ENCODE peak calls at places on chromosomes 12 and 14, in nine cellular contexts. One of them, this sample, is unnamed.

GRCh38 chr14:80388980-80389711 is 177.8 kb upstream of the DIO2 start:
- DNase-seq in GM23248: peak
- DNase-seq in endodermal cell: no peak
- DNase-seq in mesendoderm: peak
- DNase-seq in H9: no peak
- DNase-seq in mammary epithelial cell: peak
- DNase-seq in GM12878: no peak
- DNase-seq in endothelial cell of umbilical vein: no peak
- DNase-seq in fibroblast of lung: peak
- DNase-seq in this sample: no peak

GRCh38 chr14:32426596-32427408 is 97.7 kb downstream of the AKAP6 start:
- DNase-seq in GM23248: no peak
- DNase-seq in endodermal cell: peak
- DNase-seq in mesendoderm: peak
- DNase-seq in H9: no peak
- DNase-seq in mammary epithelial cell: no peak
- DNase-seq in GM12878: no peak
- DNase-seq in endothelial cell of umbilical vein: peak
- DNase-seq in fibroblast of lung: no peak
- DNase-seq in this sample: no peak

GRCh38 chr12:47896633-47897032 is 8.2 kb downstream of the VDR start:
- DNase-seq in GM23248: no peak
- DNase-seq in endodermal cell: peak
- DNase-seq in mesendoderm: no peak
- DNase-seq in H9: no peak
- DNase-seq in mammary epithelial cell: peak
- DNase-seq in GM12878: no peak
- DNase-seq in endothelial cell of umbilical vein: peak
- DNase-seq in fibroblast of lung: no peak
- DNase-seq in this sample: no peak

GRCh38 chr12:12081836-12082497 is 11.2 kb downstream of the BCL2L14 start:
- DNase-seq in GM23248: peak
- DNase-seq in endodermal cell: peak
- DNase-seq in mesendoderm: peak
- DNase-seq in H9: peak
- DNase-seq in mammary epithelial cell: peak
- DNase-seq in GM12878: peak
- DNase-seq in endothelial cell of umbilical vein: peak
- DNase-seq in fibroblast of lung: peak
- DNase-seq in this sample: no peak

GRCh38 chr14:67187210-67187609 is 2.0 kb upstream of the GARIN2 start:
- DNase-seq in GM23248: peak
- DNase-seq in endodermal cell: no peak
- DNase-seq in mesendoderm: peak
- DNase-seq in H9: no peak
- DNase-seq in mammary epithelial cell: peak
- DNase-seq in GM12878: no peak
- DNase-seq in endothelial cell of umbilical vein: peak
- DNase-seq in fibroblast of lung: peak
- DNase-seq in this sample: peak

GRCh38 chr12:39272934-39273770 is 169.8 kb downstream of the KIF21A start:
- DNase-seq in GM23248: peak
- DNase-seq in endodermal cell: peak
- DNase-seq in mesendoderm: peak
- DNase-seq in H9: no peak
- DNase-seq in mammary epithelial cell: peak
- DNase-seq in GM12878: no peak
- DNase-seq in endothelial cell of umbilical vein: peak
- DNase-seq in fibroblast of lung: peak
- DNase-seq in this sample: peak

GRCh38 chr12:31477669-31478068 is 113.3 kb downstream of the DENND5B start:
- DNase-seq in GM23248: no peak
- DNase-seq in endodermal cell: no peak
- DNase-seq in mesendoderm: no peak
- DNase-seq in H9: no peak
- DNase-seq in mammary epithelial cell: no peak
- DNase-seq in GM12878: peak
- DNase-seq in endothelial cell of umbilical vein: no peak
- DNase-seq in fibroblast of lung: no peak
- DNase-seq in this sample: no peak

GRCh38 chr12:76037130-76038105 is 5.8 kb upstream of the PHLDA1 start:
- DNase-seq in GM23248: peak
- DNase-seq in endodermal cell: peak
- DNase-seq in mesendoderm: peak
- DNase-seq in H9: no peak
- DNase-seq in mammary epithelial cell: peak
- DNase-seq in GM12878: peak
- DNase-seq in endothelial cell of umbilical vein: peak
- DNase-seq in fibroblast of lung: peak
- DNase-seq in this sample: no peak

GRCh38 chr12:47190271-47190750 is 110.6 kb upstream of the AMIGO2 start:
- DNase-seq in GM23248: peak
- DNase-seq in endodermal cell: peak
- DNase-seq in mesendoderm: peak
- DNase-seq in H9: no peak
- DNase-seq in mammary epithelial cell: peak
- DNase-seq in GM12878: no peak
- DNase-seq in endothelial cell of umbilical vein: no peak
- DNase-seq in fibroblast of lung: no peak
- DNase-seq in this sample: peak

GRCh38 chr12:85065816-85066482 is 29.8 kb downstream of the LRRIQ1 start:
- DNase-seq in GM23248: no peak
- DNase-seq in endodermal cell: no peak
- DNase-seq in mesendoderm: no peak
- DNase-seq in H9: no peak
- DNase-seq in mammary epithelial cell: no peak
- DNase-seq in GM12878: no peak
- DNase-seq in endothelial cell of umbilical vein: no peak
- DNase-seq in fibroblast of lung: no peak
- DNase-seq in this sample: no peak

GRCh38 chr14:66359500-66359899 is 126.7 kb upstream of the CCDC196 start:
- DNase-seq in GM23248: peak
- DNase-seq in endodermal cell: no peak
- DNase-seq in mesendoderm: peak
- DNase-seq in H9: no peak
- DNase-seq in mammary epithelial cell: peak
- DNase-seq in GM12878: peak
- DNase-seq in endothelial cell of umbilical vein: peak
- DNase-seq in fibroblast of lung: peak
- DNase-seq in this sample: peak

GRCh38 chr12:123949118-123949774 is 23.4 kb downstream of the CCDC92 start:
- DNase-seq in GM23248: no peak
- DNase-seq in endodermal cell: no peak
- DNase-seq in mesendoderm: no peak
- DNase-seq in H9: peak
- DNase-seq in mammary epithelial cell: no peak
- DNase-seq in GM12878: no peak
- DNase-seq in endothelial cell of umbilical vein: no peak
- DNase-seq in fibroblast of lung: no peak
- DNase-seq in this sample: no peak

GRCh38 chr12:79908366-79908765 is 26.5 kb downstream of the PPP1R12A start:
- DNase-seq in GM23248: no peak
- DNase-seq in endodermal cell: no peak
- DNase-seq in mesendoderm: no peak
- DNase-seq in H9: no peak
- DNase-seq in mammary epithelial cell: no peak
- DNase-seq in GM12878: no peak
- DNase-seq in endothelial cell of umbilical vein: no peak
- DNase-seq in fibroblast of lung: no peak
- DNase-seq in this sample: no peak

GRCh38 chr14:77053046-77053841 is 24.7 kb upstream of the IRF2BPL start:
- DNase-seq in GM23248: peak
- DNase-seq in endodermal cell: peak
- DNase-seq in mesendoderm: peak
- DNase-seq in H9: peak
- DNase-seq in mammary epithelial cell: no peak
- DNase-seq in GM12878: no peak
- DNase-seq in endothelial cell of umbilical vein: peak
- DNase-seq in fibroblast of lung: peak
- DNase-seq in this sample: no peak

GRCh38 chr12:82765971-82766705 is 79.4 kb downstream of the TMTC2 start:
- DNase-seq in GM23248: no peak
- DNase-seq in endodermal cell: no peak
- DNase-seq in mesendoderm: peak
- DNase-seq in H9: no peak
- DNase-seq in mammary epithelial cell: no peak
- DNase-seq in GM12878: no peak
- DNase-seq in endothelial cell of umbilical vein: no peak
- DNase-seq in fibroblast of lung: no peak
- DNase-seq in this sample: no peak

GRCh38 chr14:99818503-99819036 is 25.4 kb downstream of the EML1 start:
- DNase-seq in GM23248: no peak
- DNase-seq in endodermal cell: no peak
- DNase-seq in mesendoderm: no peak
- DNase-seq in H9: no peak
- DNase-seq in mammary epithelial cell: no peak
- DNase-seq in GM12878: no peak
- DNase-seq in endothelial cell of umbilical vein: no peak
- DNase-seq in fibroblast of lung: no peak
- DNase-seq in this sample: no peak

GRCh38 chr12:100789975-100790374 is 4.6 kb upstream of the ANO4 start:
- DNase-seq in GM23248: no peak
- DNase-seq in endodermal cell: no peak
- DNase-seq in mesendoderm: no peak
- DNase-seq in H9: no peak
- DNase-seq in mammary epithelial cell: no peak
- DNase-seq in GM12878: no peak
- DNase-seq in endothelial cell of umbilical vein: no peak
- DNase-seq in fibroblast of lung: no peak
- DNase-seq in this sample: no peak
- H3K9ac ChIP-seq in GM23248: no peak
- H3K9ac ChIP-seq in endodermal cell: no peak
- H3K9ac ChIP-seq in mesendoderm: no peak
- H3K9ac ChIP-seq in H9: no peak
- H3K9ac ChIP-seq in mammary epithelial cell: no peak
- H3K9ac ChIP-seq in GM12878: no peak
- H3K9ac ChIP-seq in endothelial cell of umbilical vein: no peak
- H3K9ac ChIP-seq in fibroblast of lung: no peak
- H3K9ac ChIP-seq in this sample: no peak

DNA sequence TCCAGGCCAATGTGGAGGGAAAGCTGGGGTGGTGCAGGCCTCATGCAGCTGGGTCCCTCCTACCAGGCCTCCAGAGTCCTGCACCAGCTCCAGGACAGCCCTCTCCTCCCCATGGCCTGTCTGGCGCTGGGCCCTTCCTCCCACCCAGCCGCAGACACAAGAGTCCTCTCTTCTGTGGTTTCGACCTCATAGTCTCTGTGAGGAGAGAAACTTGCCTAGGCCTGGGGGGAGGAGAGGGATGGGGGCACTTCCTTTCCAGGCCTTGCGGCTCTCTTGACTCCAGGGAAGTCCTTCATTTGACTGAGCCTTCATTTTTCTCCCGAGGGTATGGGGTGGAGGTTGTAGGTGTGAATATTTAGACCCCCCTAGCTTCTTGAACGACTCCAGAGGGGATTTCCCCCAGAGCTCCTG is 2.3 kb downstream of the MMP14 start:
- DNase-seq in GM23248: peak
- DNase-seq in endodermal cell: no peak
- DNase-seq in mesendoderm: peak
- DNase-seq in H9: no peak
- DNase-seq in mammary epithelial cell: peak
- DNase-seq in GM12878: no peak
- DNase-seq in endothelial cell of umbilical vein: no peak
- DNase-seq in fibroblast of lung: peak
- DNase-seq in this sample: no peak
- H3K9ac ChIP-seq in GM23248: peak
- H3K9ac ChIP-seq in endodermal cell: peak
- H3K9ac ChIP-seq in mesendoderm: peak
- H3K9ac ChIP-seq in H9: no peak
- H3K9ac ChIP-seq in mammary epithelial cell: peak
- H3K9ac ChIP-seq in GM12878: no peak
- H3K9ac ChIP-seq in endothelial cell of umbilical vein: peak
- H3K9ac ChIP-seq in fibroblast of lung: peak
- H3K9ac ChIP-seq in this sample: peak

GRCh38 chr14:93161411-93161940 is 23.2 kb downstream of the MOAP1 start:
- DNase-seq in GM23248: no peak
- DNase-seq in endodermal cell: no peak
- DNase-seq in mesendoderm: no peak
- DNase-seq in H9: no peak
- DNase-seq in mammary epithelial cell: no peak
- DNase-seq in GM12878: no peak
- DNase-seq in endothelial cell of umbilical vein: no peak
- DNase-seq in fibroblast of lung: no peak
- DNase-seq in this sample: no peak
- H3K9ac ChIP-seq in GM23248: no peak
- H3K9ac ChIP-seq in endodermal cell: no peak
- H3K9ac ChIP-seq in mesendoderm: no peak
- H3K9ac ChIP-seq in H9: no peak
- H3K9ac ChIP-seq in mammary epithelial cell: no peak
- H3K9ac ChIP-seq in GM12878: no peak
- H3K9ac ChIP-seq in endothelial cell of umbilical vein: no peak
- H3K9ac ChIP-seq in fibroblast of lung: no peak
- H3K9ac ChIP-seq in this sample: no peak

DNA sequence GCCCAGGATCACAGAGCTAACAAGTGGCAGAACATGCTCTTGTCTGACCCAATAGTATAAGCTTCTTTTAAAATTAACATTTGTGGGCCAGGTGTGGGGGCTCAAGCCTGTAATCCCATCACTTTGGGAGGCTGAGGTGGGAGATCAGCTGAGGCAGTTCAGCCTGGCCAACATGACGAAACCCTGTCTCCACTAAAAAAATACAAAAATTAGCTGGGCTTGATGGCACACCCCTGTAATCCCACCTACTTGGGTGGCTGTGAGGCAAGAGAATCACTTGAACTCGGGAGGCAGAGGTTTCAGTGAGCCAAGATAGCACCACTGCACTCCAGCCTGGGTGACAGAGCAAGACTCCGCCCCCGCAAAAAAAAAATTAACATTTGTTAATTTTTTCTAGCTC is 33.0 kb upstream of the IL22 start:
- DNase-seq in GM23248: no peak
- DNase-seq in endodermal cell: no peak
- DNase-seq in mesendoderm: no peak
- DNase-seq in H9: no peak
- DNase-seq in mammary epithelial cell: no peak
- DNase-seq in GM12878: no peak
- DNase-seq in endothelial cell of umbilical vein: no peak
- DNase-seq in fibroblast of lung: no peak
- DNase-seq in this sample: no peak
- H3K9ac ChIP-seq in GM23248: no peak
- H3K9ac ChIP-seq in endodermal cell: no peak
- H3K9ac ChIP-seq in mesendoderm: no peak
- H3K9ac ChIP-seq in H9: no peak
- H3K9ac ChIP-seq in mammary epithelial cell: no peak
- H3K9ac ChIP-seq in GM12878: no peak
- H3K9ac ChIP-seq in endothelial cell of umbilical vein: no peak
- H3K9ac ChIP-seq in fibroblast of lung: no peak
- H3K9ac ChIP-seq in this sample: no peak